ENCODE peak calls at places on chromosomes 5 and 9, in eight cellular contexts. V, B, O, Q, L, Y, D and J are unnamed samples.

GRCh38 chr5:74631088-74631960 is 9.2 kb downstream of the ENC1 start:
- DNase-seq in D (no peak), O (no peak), B (no peak), Q (no peak), V (peak), L (no peak), Y (no peak), J (no peak)

GRCh38 chr5:143473481-143473880 is 70.0 kb upstream of the NR3C1 start:
- DNase-seq in D (no peak), B (no peak), L (no peak), Q (no peak), O (no peak), V (no peak), Y (no peak), J (no peak)

GRCh38 chr9:95510610-95511231 is 6.0 kb downstream of the PTCH1 start:
- DNase-seq in O (peak), D (peak), V (peak), Y (peak), Q (peak), L (peak), B (peak), J (peak)

GRCh38 chr9:121895836-121896544 is 197.1 kb downstream of the TTLL11 start:
- DNase-seq in L (no peak), V (peak), Y (no peak), O (no peak), D (no peak), B (no peak), Q (no peak), J (peak)

GRCh38 chr9:112815868-112816267 is 65.3 kb downstream of the SNX30 start:
- DNase-seq in L (no peak), B (no peak), Y (no peak), D (no peak), Q (no peak), V (no peak), O (no peak), J (no peak)

GRCh38 chr5:73519531-73520283 is 21.5 kb downstream of the BTF3 start:
- DNase-seq in Q (peak), D (peak), V (peak), O (peak), B (peak), Y (peak), L (no peak), J (peak)

GRCh38 chr9:8020161-8020560 is 220.6 kb upstream of the DMAC1 start:
- DNase-seq in D (no peak), L (no peak), Y (no peak), B (no peak), O (no peak), Q (no peak), V (no peak), J (no peak)

GRCh38 chr5:122183098-122183794 is 53.9 kb downstream of the ZNF474 start:
- DNase-seq in Q (no peak), O (no peak), V (peak), B (no peak), D (no peak), Y (no peak), L (peak), J (no peak)

GRCh38 chr5:65086234-65086886 is 317.6 kb downstream of the CWC27 start:
- DNase-seq in V (no peak), Y (no peak), D (no peak), L (no peak), B (no peak), Q (no peak), O (no peak), J (no peak)

GRCh38 chr9:110580850-110581249 is 1.3 kb upstream of the SVEP1 start:
- DNase-seq in V (no peak), D (no peak), Q (no peak), B (no peak), O (no peak), Y (no peak), L (no peak), J (no peak)

GRCh38 chr5:180769821-180770220 is 30.0 kb upstream of the OR2Y1 start:
- DNase-seq in Y (no peak), Q (no peak), O (no peak), V (no peak), L (no peak), B (no peak), D (no peak), J (no peak)

GRCh38 chr5:80711938-80712337 is 57.2 kb upstream of the DHFR start:
- DNase-seq in V (peak), Y (no peak), Q (peak), D (no peak), L (no peak), B (no peak), O (peak), J (no peak)

GRCh38 chr9:108813951-108814601 is 41.7 kb downstream of the ACTL7B start:
- DNase-seq in O (peak), L (no peak), Q (no peak), B (no peak), D (no peak), Y (no peak), V (peak), J (peak)

GRCh38 chr5:130227699-130228098 is 323.4 kb downstream of the CHSY3 start:
- DNase-seq in O (no peak), B (no peak), V (no peak), Q (no peak), D (no peak), Y (no peak), L (no peak), J (no peak)

GRCh38 chr5:163915481-163915961 is 410.1 kb downstream of the MAT2B start:
- DNase-seq in L (no peak), V (no peak), O (no peak), D (no peak), B (no peak), Y (no peak), Q (peak), J (no peak)

GRCh38 chr9:16572005-16572727 is 298.3 kb downstream of the BNC2 start:
- DNase-seq in D (no peak), L (no peak), V (no peak), B (no peak), O (no peak), Y (no peak), Q (no peak), J (no peak)

GRCh38 chr5:134138416-134139376 is 24.2 kb downstream of the TCF7 start:
- DNase-seq in L (peak), V (no peak), D (peak), Q (no peak), B (peak), O (peak), Y (peak), J (no peak)

GRCh38 chr5:155587458-155587857 is 573.9 kb downstream of the KIF4B start:
- DNase-seq in D (no peak), V (no peak), B (no peak), Q (no peak), L (no peak), Y (no peak), O (no peak), J (no peak)

GRCh38 chr9:130866474-130866965 is 30.1 kb downstream of the QRFP start:
- DNase-seq in O (peak), B (peak), D (peak), L (no peak), V (peak), Q (peak), Y (no peak), J (peak)

GRCh38 chr9:122186301-122186700 is 26.6 kb downstream of the MORN5 start:
- DNase-seq in B (no peak), O (no peak), V (no peak), Y (no peak), Q (no peak), D (no peak), L (no peak), J (no peak)

GRCh38 chr5:157672976-157673375 is 1.6 kb downstream of the C5orf52 start:
- DNase-seq in D (no peak), B (no peak), Q (no peak), V (no peak), L (no peak), Y (no peak), O (no peak), J (no peak)

GRCh38 chr5:132483101-132483500 is 7.5 kb downstream of the IRF1 start:
- DNase-seq in V (no peak), Q (no peak), O (no peak), L (no peak), B (no peak), D (no peak), Y (peak), J (no peak)

GRCh38 chr9:95211028-95211427 is 106.5 kb downstream of the FANCC start:
- DNase-seq in L (no peak), V (no peak), D (no peak), Y (no peak), B (no peak), O (no peak), Q (no peak), J (no peak)

GRCh38 chr5:58074222-58074621 is 385.7 kb downstream of the PLK2 start:
- DNase-seq in L (no peak), Q (no peak), D (no peak), V (no peak), Y (no peak), O (no peak), B (no peak), J (no peak)

GRCh38 chr5:134989291-134989830 is 21.7 kb downstream of the CATSPER3 start:
- DNase-seq in V (no peak), L (no peak), B (no peak), D (no peak), Q (no peak), O (no peak), Y (no peak), J (no peak)

GRCh38 chr9:121463026-121463827 is 36.4 kb downstream of the GGTA1 start:
- DNase-seq in Q (no peak), D (peak), L (peak), B (peak), Y (no peak), O (peak), V (peak), J (no peak)

GRCh38 chr9:133718533-133719315 is 19.4 kb downstream of the SARDH start:
- DNase-seq in V (no peak), B (no peak), Y (no peak), L (no peak), O (no peak), Q (no peak), D (no peak), J (no peak)

GRCh38 chr5:56735845-56736641 is 79.3 kb upstream of the MAP3K1 start:
- DNase-seq in Q (no peak), Y (no peak), V (no peak), D (no peak), O (no peak), L (no peak), B (no peak), J (no peak)

GRCh38 chr9:131605770-131606590 is 60.7 kb downstream of the PRRT1B start:
- DNase-seq in Y (no peak), L (no peak), V (no peak), B (no peak), D (no peak), O (no peak), Q (no peak), J (no peak)

GRCh38 chr9:100811643-100812042 is 216.9 kb upstream of the PLPPR1 start:
- DNase-seq in Y (no peak), O (no peak), L (no peak), V (no peak), B (no peak), Q (no peak), D (no peak), J (no peak)

GRCh38 chr5:130541617-130542221 is 623.3 kb downstream of the HINT1 start:
- DNase-seq in D (no peak), O (no peak), B (no peak), L (no peak), V (no peak), Y (no peak), Q (no peak), J (no peak)

GRCh38 chr9:114409103-114409780 is 21.5 kb upstream of the AKNA start:
- DNase-seq in Q (no peak), B (no peak), V (no peak), Y (no peak), L (no peak), O (no peak), D (no peak), J (no peak)

GRCh38 chr5:159022178-159022556 is 77.5 kb downstream of the EBF1 start:
- DNase-seq in Q (peak), O (no peak), L (peak), D (peak), V (peak), B (no peak), Y (no peak), J (no peak)

GRCh38 chr5:103139264-103139865 is 19.3 kb downstream of the PPIP5K2 start:
- DNase-seq in L (peak), B (peak), V (peak), Q (peak), D (peak), O (peak), Y (peak), J (peak)

GRCh38 chr5:170333161-170333909 is 35.8 kb upstream of the LCP2 start:
- DNase-seq in L (no peak), B (peak), Y (peak), O (peak), Q (no peak), D (no peak), V (peak), J (no peak)

GRCh38 chr9:98943682-98944129 is at the start of gene COL15A1:
- DNase-seq in Q (no peak), L (no peak), V (no peak), Y (no peak), B (no peak), O (peak), D (peak), J (no peak)

GRCh38 chr9:16689352-16689938 is 181.0 kb downstream of the BNC2 start:
- DNase-seq in L (no peak), Q (peak), D (no peak), B (no peak), V (no peak), Y (no peak), O (no peak), J (peak)